ENCODE peak calls at places on chromosomes 1 and 21, in five cellular contexts. R is glutamatergic neuron; F is tibial artery; B is RWPE1; W is effector memory CD8-positive, alpha-beta T cell. E is an unnamed sample.

GRCh38 chr21:15431053-15431452 is 298.7 kb upstream of the USP25 start:
- DNase-seq in R (no peak), F (no peak), B (no peak), W (no peak), E (no peak)

GRCh38 chr1:151574575-151575529 is 34.7 kb downstream of the TUFT1 start:
- DNase-seq in R (no peak), F (no peak), B (peak), W (no peak), E (peak)

GRCh38 chr1:226863446-226863845 is 7.0 kb upstream of the PSEN2 start:
- DNase-seq in R (no peak), F (no peak), B (no peak), W (no peak), E (peak)

GRCh38 chr1:176149939-176150807 is 56.9 kb downstream of the COP1 start:
- DNase-seq in R (no peak), F (no peak), B (no peak), W (no peak), E (no peak)

GRCh38 chr1:224068458-224068770 is 45.5 kb upstream of the FBXO28 start:
- DNase-seq in R (no peak), F (no peak), B (no peak), W (no peak), E (no peak)

GRCh38 chr1:226738421-226738994 is 574 bp downstream of the ITPKB start:
- DNase-seq in R (peak), F (peak), B (peak), W (no peak), E (peak)

GRCh38 chr1:245480393-245481120 is 325.8 kb downstream of the KIF26B start:
- DNase-seq in R (no peak), F (no peak), B (no peak), W (no peak), E (no peak)

GRCh38 chr1:94602802-94603625 is 61.5 kb upstream of the F3 start:
- DNase-seq in R (no peak), F (no peak), B (no peak), W (no peak), E (no peak)